ENCODE peak calls at places on chromosomes 16 and 17, in ten cellular contexts. One of them, this sample, is unnamed.

GRCh38 chr17:34714475-34715410 is 135.4 kb downstream of the TMEM132E start:
- DNase-seq in T-helper 2 cell: no peak
- DNase-seq in testis: no peak
- DNase-seq in Daoy: no peak
- DNase-seq in ELR: no peak
- DNase-seq in NCI-H1105: no peak
- DNase-seq in lower leg skin: no peak
- DNase-seq in body of pancreas: no peak
- DNase-seq in NCI-H345: no peak
- DNase-seq in fibroblast of the aortic adventitia: no peak
- DNase-seq in this sample: no peak

GRCh38 chr16:2091722-2092620 is 43.7 kb downstream of the PKD1 start:
- DNase-seq in Daoy: no peak
- DNase-seq in fibroblast of the aortic adventitia: no peak
- DNase-seq in testis: no peak
- DNase-seq in ELR: no peak
- DNase-seq in NCI-H1105: no peak
- DNase-seq in lower leg skin: no peak
- DNase-seq in body of pancreas: no peak
- DNase-seq in NCI-H345: no peak
- DNase-seq in T-helper 2 cell: no peak
- DNase-seq in this sample: no peak

GRCh38 chr17:6643460-6644125 is 2.7 kb downstream of the TXNDC17 start:
- DNase-seq in NCI-H1105: no peak
- DNase-seq in T-helper 2 cell: no peak
- DNase-seq in ELR: peak
- DNase-seq in body of pancreas: no peak
- DNase-seq in lower leg skin: no peak
- DNase-seq in fibroblast of the aortic adventitia: peak
- DNase-seq in Daoy: peak
- DNase-seq in NCI-H345: no peak
- DNase-seq in testis: no peak
- DNase-seq in this sample: no peak

GRCh38 chr17:29115906-29116651 is 64.1 kb downstream of the MYO18A start:
- DNase-seq in NCI-H1105: peak
- DNase-seq in NCI-H345: peak
- DNase-seq in body of pancreas: peak
- DNase-seq in fibroblast of the aortic adventitia: peak
- DNase-seq in ELR: peak
- DNase-seq in T-helper 2 cell: no peak
- DNase-seq in Daoy: peak
- DNase-seq in lower leg skin: no peak
- DNase-seq in testis: peak
- DNase-seq in this sample: peak

GRCh38 chr17:81056352-81056751 is 21.4 kb downstream of the BAIAP2 start:
- DNase-seq in fibroblast of the aortic adventitia: no peak
- DNase-seq in ELR: no peak
- DNase-seq in testis: no peak
- DNase-seq in T-helper 2 cell: no peak
- DNase-seq in NCI-H345: no peak
- DNase-seq in body of pancreas: no peak
- DNase-seq in NCI-H1105: no peak
- DNase-seq in lower leg skin: no peak
- DNase-seq in Daoy: no peak
- DNase-seq in this sample: no peak

GRCh38 chr16:85463228-85463611 is 149.9 kb upstream of the GSE1 start:
- DNase-seq in NCI-H1105: no peak
- DNase-seq in lower leg skin: no peak
- DNase-seq in T-helper 2 cell: no peak
- DNase-seq in fibroblast of the aortic adventitia: no peak
- DNase-seq in NCI-H345: no peak
- DNase-seq in body of pancreas: no peak
- DNase-seq in Daoy: no peak
- DNase-seq in testis: peak
- DNase-seq in ELR: no peak
- DNase-seq in this sample: no peak

GRCh38 chr16:2482181-2483107 is 7.5 kb downstream of the TBC1D24 start:
- DNase-seq in T-helper 2 cell: no peak
- DNase-seq in NCI-H1105: no peak
- DNase-seq in NCI-H345: peak
- DNase-seq in fibroblast of the aortic adventitia: peak
- DNase-seq in body of pancreas: peak
- DNase-seq in lower leg skin: no peak
- DNase-seq in testis: peak
- DNase-seq in ELR: peak
- DNase-seq in Daoy: peak
- DNase-seq in this sample: no peak

GRCh38 chr16:14576532-14576931 is 53.5 kb downstream of the PARN start:
- DNase-seq in ELR: no peak
- DNase-seq in fibroblast of the aortic adventitia: no peak
- DNase-seq in NCI-H1105: no peak
- DNase-seq in Daoy: no peak
- DNase-seq in body of pancreas: no peak
- DNase-seq in NCI-H345: no peak
- DNase-seq in lower leg skin: no peak
- DNase-seq in testis: no peak
- DNase-seq in T-helper 2 cell: no peak
- DNase-seq in this sample: no peak

GRCh38 chr16:89357460-89357859 is 132.9 kb downstream of the ANKRD11 start:
- DNase-seq in testis: no peak
- DNase-seq in lower leg skin: no peak
- DNase-seq in ELR: no peak
- DNase-seq in Daoy: no peak
- DNase-seq in body of pancreas: peak
- DNase-seq in T-helper 2 cell: no peak
- DNase-seq in NCI-H1105: no peak
- DNase-seq in fibroblast of the aortic adventitia: no peak
- DNase-seq in NCI-H345: no peak
- DNase-seq in this sample: no peak

GRCh38 chr16:84751947-84752346 is 52.1 kb downstream of the USP10 start:
- DNase-seq in fibroblast of the aortic adventitia: no peak
- DNase-seq in NCI-H345: no peak
- DNase-seq in ELR: peak
- DNase-seq in testis: no peak
- DNase-seq in body of pancreas: no peak
- DNase-seq in Daoy: no peak
- DNase-seq in NCI-H1105: no peak
- DNase-seq in T-helper 2 cell: no peak
- DNase-seq in lower leg skin: no peak
- DNase-seq in this sample: no peak

GRCh38 chr16:4283939-4284338 is 11.1 kb upstream of the TFAP4 start:
- DNase-seq in ELR: peak
- DNase-seq in body of pancreas: no peak
- DNase-seq in lower leg skin: no peak
- DNase-seq in NCI-H1105: no peak
- DNase-seq in testis: no peak
- DNase-seq in T-helper 2 cell: no peak
- DNase-seq in NCI-H345: no peak
- DNase-seq in fibroblast of the aortic adventitia: no peak
- DNase-seq in Daoy: peak
- DNase-seq in this sample: no peak

GRCh38 chr16:2584742-2585650 is 47.2 kb downstream of the PDPK1 start:
- DNase-seq in Daoy: no peak
- DNase-seq in NCI-H345: no peak
- DNase-seq in ELR: no peak
- DNase-seq in lower leg skin: no peak
- DNase-seq in fibroblast of the aortic adventitia: no peak
- DNase-seq in NCI-H1105: no peak
- DNase-seq in T-helper 2 cell: no peak
- DNase-seq in testis: peak
- DNase-seq in body of pancreas: peak
- DNase-seq in this sample: no peak

GRCh38 chr16:88347656-88348376 is 34.9 kb upstream of the ZNF469 start:
- DNase-seq in NCI-H1105: no peak
- DNase-seq in T-helper 2 cell: no peak
- DNase-seq in Daoy: no peak
- DNase-seq in ELR: no peak
- DNase-seq in lower leg skin: no peak
- DNase-seq in fibroblast of the aortic adventitia: no peak
- DNase-seq in testis: no peak
- DNase-seq in NCI-H345: no peak
- DNase-seq in body of pancreas: no peak
- DNase-seq in this sample: no peak

GRCh38 chr16:74224828-74225227 is 71.8 kb upstream of the PSMD7 start:
- DNase-seq in testis: no peak
- DNase-seq in body of pancreas: no peak
- DNase-seq in NCI-H345: no peak
- DNase-seq in fibroblast of the aortic adventitia: peak
- DNase-seq in Daoy: peak
- DNase-seq in ELR: peak
- DNase-seq in lower leg skin: no peak
- DNase-seq in T-helper 2 cell: no peak
- DNase-seq in NCI-H1105: no peak
- DNase-seq in this sample: no peak

GRCh38 chr16:11691771-11692170 is 23.5 kb downstream of the SNN start:
- DNase-seq in Daoy: no peak
- DNase-seq in testis: no peak
- DNase-seq in fibroblast of the aortic adventitia: no peak
- DNase-seq in lower leg skin: no peak
- DNase-seq in body of pancreas: no peak
- DNase-seq in T-helper 2 cell: no peak
- DNase-seq in NCI-H345: no peak
- DNase-seq in ELR: no peak
- DNase-seq in NCI-H1105: no peak
- DNase-seq in this sample: no peak

GRCh38 chr17:71933306-71933705 is 187.5 kb upstream of the SOX9 start:
- DNase-seq in Daoy: no peak
- DNase-seq in fibroblast of the aortic adventitia: no peak
- DNase-seq in NCI-H1105: no peak
- DNase-seq in NCI-H345: no peak
- DNase-seq in T-helper 2 cell: no peak
- DNase-seq in ELR: no peak
- DNase-seq in body of pancreas: no peak
- DNase-seq in testis: no peak
- DNase-seq in lower leg skin: no peak
- DNase-seq in this sample: no peak

GRCh38 chr17:58513913-58514794 is at the start of gene MTMR4:
- DNase-seq in testis: peak
- DNase-seq in lower leg skin: peak
- DNase-seq in NCI-H345: peak
- DNase-seq in Daoy: peak
- DNase-seq in fibroblast of the aortic adventitia: peak
- DNase-seq in ELR: peak
- DNase-seq in T-helper 2 cell: peak
- DNase-seq in body of pancreas: peak
- DNase-seq in NCI-H1105: peak
- DNase-seq in this sample: peak

GRCh38 chr17:18258356-18259038 is at the start of gene FLII:
- DNase-seq in body of pancreas: peak
- DNase-seq in testis: peak
- DNase-seq in NCI-H345: peak
- DNase-seq in Daoy: peak
- DNase-seq in ELR: peak
- DNase-seq in lower leg skin: no peak
- DNase-seq in NCI-H1105: peak
- DNase-seq in T-helper 2 cell: peak
- DNase-seq in fibroblast of the aortic adventitia: peak
- DNase-seq in this sample: peak

GRCh38 chr16:1809281-1809801 is 15.8 kb upstream of the IGFALS start:
- DNase-seq in testis: no peak
- DNase-seq in lower leg skin: no peak
- DNase-seq in Daoy: no peak
- DNase-seq in T-helper 2 cell: no peak
- DNase-seq in body of pancreas: no peak
- DNase-seq in fibroblast of the aortic adventitia: no peak
- DNase-seq in NCI-H1105: no peak
- DNase-seq in NCI-H345: no peak
- DNase-seq in ELR: no peak
- DNase-seq in this sample: no peak

GRCh38 chr16:89373355-89374110 is 116.8 kb downstream of the ANKRD11 start:
- DNase-seq in T-helper 2 cell: no peak
- DNase-seq in Daoy: no peak
- DNase-seq in ELR: peak
- DNase-seq in NCI-H345: no peak
- DNase-seq in fibroblast of the aortic adventitia: peak
- DNase-seq in testis: no peak
- DNase-seq in NCI-H1105: no peak
- DNase-seq in body of pancreas: peak
- DNase-seq in lower leg skin: no peak
- DNase-seq in this sample: no peak

GRCh38 chr17:42623732-42624596 is 14.5 kb downstream of the TUBG1 start:
- DNase-seq in NCI-H345: no peak
- DNase-seq in testis: no peak
- DNase-seq in fibroblast of the aortic adventitia: peak
- DNase-seq in body of pancreas: peak
- DNase-seq in Daoy: peak
- DNase-seq in T-helper 2 cell: no peak
- DNase-seq in ELR: peak
- DNase-seq in NCI-H1105: no peak
- DNase-seq in lower leg skin: peak
- DNase-seq in this sample: no peak

GRCh38 chr16:86864586-86864985 is 286.2 kb downstream of the FOXL1 start:
- DNase-seq in lower leg skin: no peak
- DNase-seq in NCI-H1105: no peak
- DNase-seq in Daoy: no peak
- DNase-seq in body of pancreas: no peak
- DNase-seq in ELR: no peak
- DNase-seq in T-helper 2 cell: no peak
- DNase-seq in NCI-H345: no peak
- DNase-seq in testis: no peak
- DNase-seq in fibroblast of the aortic adventitia: no peak
- DNase-seq in this sample: no peak

GRCh38 chr17:5281814-5282638 is at the start of gene RABEP1:
- DNase-seq in Daoy: peak
- DNase-seq in ELR: peak
- DNase-seq in T-helper 2 cell: peak
- DNase-seq in testis: peak
- DNase-seq in NCI-H1105: peak
- DNase-seq in NCI-H345: peak
- DNase-seq in fibroblast of the aortic adventitia: peak
- DNase-seq in body of pancreas: peak
- DNase-seq in lower leg skin: peak
- DNase-seq in this sample: peak

GRCh38 chr17:78127240-78127887 is 1.2 kb downstream of the TMC6 start:
- DNase-seq in Daoy: no peak
- DNase-seq in testis: peak
- DNase-seq in NCI-H345: no peak
- DNase-seq in lower leg skin: no peak
- DNase-seq in fibroblast of the aortic adventitia: no peak
- DNase-seq in NCI-H1105: no peak
- DNase-seq in body of pancreas: peak
- DNase-seq in ELR: no peak
- DNase-seq in T-helper 2 cell: no peak
- DNase-seq in this sample: no peak

GRCh38 chr16:9185396-9185795 is 94.0 kb downstream of the HAPSTR1 start:
- DNase-seq in T-helper 2 cell: no peak
- DNase-seq in NCI-H345: no peak
- DNase-seq in Daoy: no peak
- DNase-seq in NCI-H1105: no peak
- DNase-seq in body of pancreas: no peak
- DNase-seq in ELR: no peak
- DNase-seq in fibroblast of the aortic adventitia: no peak
- DNase-seq in lower leg skin: no peak
- DNase-seq in testis: no peak
- DNase-seq in this sample: no peak

GRCh38 chr17:75647921-75648320 is 14.7 kb downstream of the SMIM5 start:
- DNase-seq in lower leg skin: no peak
- DNase-seq in fibroblast of the aortic adventitia: no peak
- DNase-seq in body of pancreas: no peak
- DNase-seq in NCI-H345: no peak
- DNase-seq in testis: no peak
- DNase-seq in T-helper 2 cell: no peak
- DNase-seq in Daoy: no peak
- DNase-seq in ELR: no peak
- DNase-seq in NCI-H1105: no peak
- DNase-seq in this sample: no peak

GRCh38 chr16:85716680-85717038 is 27.9 kb upstream of the GINS2 start:
- DNase-seq in Daoy: no peak
- DNase-seq in ELR: no peak
- DNase-seq in T-helper 2 cell: no peak
- DNase-seq in body of pancreas: no peak
- DNase-seq in NCI-H1105: peak
- DNase-seq in testis: no peak
- DNase-seq in NCI-H345: peak
- DNase-seq in fibroblast of the aortic adventitia: no peak
- DNase-seq in lower leg skin: no peak
- DNase-seq in this sample: no peak

GRCh38 chr17:83109793-83110645 is 30.6 kb downstream of the METRNL start:
- DNase-seq in NCI-H345: no peak
- DNase-seq in testis: peak
- DNase-seq in lower leg skin: peak
- DNase-seq in fibroblast of the aortic adventitia: peak
- DNase-seq in ELR: peak
- DNase-seq in Daoy: peak
- DNase-seq in body of pancreas: peak
- DNase-seq in T-helper 2 cell: no peak
- DNase-seq in NCI-H1105: peak
- DNase-seq in this sample: no peak